ENCODE peak calls at places on chromosomes 12 and 14, in five cellular contexts. O is AG10803; S is stimulated activated CD8-positive, alpha-beta memory T cell treated with anti-CD3 and anti-CD28 coated beads, Interleukin-7, amount 100 ng/mL, for 1 hour; Y is anterior cingulate cortex; A is left colon. W is an unnamed sample.

GRCh38 chr14:66543996-66544395 is 36.0 kb downstream of the GPHN start:
- DNase-seq in O (no peak), S (no peak), Y (no peak), A (no peak), W (no peak)

GRCh38 chr12:31308116-31308515 is 17.8 kb downstream of the SINHCAF start:
- DNase-seq in O (no peak), S (no peak), Y (no peak), A (no peak), W (no peak)

GRCh38 chr12:75766263-75767160 is 255.1 kb upstream of the KRR1 start:
- DNase-seq in O (no peak), S (no peak), Y (no peak), A (no peak), W (no peak)

GRCh38 chr12:115199831-115200230 is 515.9 kb upstream of the TBX3 start:
- DNase-seq in O (peak; percentile 73), S (no peak), Y (no peak), A (no peak), W (no peak)

GRCh38 chr14:95520346-95520745 is 3.9 kb upstream of the SYNE3 start:
- DNase-seq in O (no peak), S (no peak), Y (no peak), A (no peak), W (no peak)

GRCh38 chr12:93802698-93803097 is 125.5 kb downstream of the CRADD start:
- DNase-seq in O (peak; percentile 59), S (no peak), Y (no peak), A (no peak), W (no peak)

GRCh38 chr14:23076785-23077408 is 18.0 kb downstream of the ACIN1 start:
- DNase-seq in O (no peak), S (no peak), Y (no peak), A (no peak), W (no peak)

GRCh38 chr14:77026166-77026929 is 2.2 kb downstream of the IRF2BPL start:
- DNase-seq in O (peak; percentile 50), S (no peak), Y (no peak), A (peak; percentile 60), W (no peak)

GRCh38 chr14:62468946-62469345 is 576.3 kb downstream of the KCNH5 start:
- DNase-seq in O (no peak), S (no peak), Y (no peak), A (no peak), W (no peak)

GRCh38 chr12:65952737-65953209 is 128.5 kb downstream of the HMGA2 start:
- DNase-seq in O (no peak), S (no peak), Y (no peak), A (peak; percentile 22), W (no peak)

GRCh38 chr12:104473374-104473983 is 16.7 kb downstream of the CHST11 start:
- DNase-seq in O (no peak), S (no peak), Y (no peak), A (no peak), W (no peak)

GRCh38 chr14:102666635-102667034 is 74.2 kb downstream of the RCOR1 start:
- DNase-seq in O (peak; percentile 23), S (no peak), Y (no peak), A (no peak), W (no peak)

GRCh38 chr14:102571043-102571442 is 21.4 kb upstream of the RCOR1 start:
- DNase-seq in O (no peak), S (no peak), Y (no peak), A (no peak), W (no peak)

GRCh38 chr12:40727774-40728483 is 35.7 kb downstream of the CNTN1 start:
- DNase-seq in O (no peak), S (no peak), Y (no peak), A (no peak), W (no peak)

GRCh38 chr12:22100952-22101748 is 55.1 kb downstream of the CMAS start:
- DNase-seq in O (peak; percentile 66), S (no peak), Y (no peak), A (peak; percentile 40), W (no peak)

GRCh38 chr12:76113800-76114757 is 29.6 kb upstream of the NAP1L1 start:
- DNase-seq in O (no peak), S (no peak), Y (no peak), A (no peak), W (no peak)

GRCh38 chr12:34400423-34400881 is 378.2 kb downstream of the ALG10 start:
- DNase-seq in O (no peak), S (no peak), Y (no peak), A (no peak), W (no peak)

GRCh38 chr12:52522346-52523011 is 2.3 kb upstream of the KRT5 start:
- DNase-seq in O (peak; percentile 84), S (no peak), Y (no peak), A (no peak), W (no peak)

GRCh38 chr12:16920451-16920850 is 314.5 kb upstream of the LMO3 start:
- DNase-seq in O (no peak), S (no peak), Y (no peak), A (no peak), W (no peak)